ENCODE peak calls at places on chromosomes 6 and 20, in five cellular contexts. One of them, this sample, is unnamed.

GRCh38 chr6:159038914-159039884 is 5.6 kb downstream of the TAGAP start:
- DNase-seq in GM23248: peak
- DNase-seq in dorsolateral prefrontal cortex: no peak
- DNase-seq in epithelial cell of esophagus: peak
- DNase-seq in hepatocyte: peak
- DNase-seq in this sample: peak

GRCh38 chr20:34362502-34363061 is 491 bp upstream of the ITCH start:
- DNase-seq in dorsolateral prefrontal cortex: no peak
- DNase-seq in epithelial cell of esophagus: no peak
- DNase-seq in GM23248: no peak
- DNase-seq in hepatocyte: no peak
- DNase-seq in this sample: no peak

GRCh38 chr6:100203391-100203790 is 209.4 kb upstream of the MCHR2 start:
- DNase-seq in dorsolateral prefrontal cortex: no peak
- DNase-seq in GM23248: peak
- DNase-seq in hepatocyte: peak
- DNase-seq in epithelial cell of esophagus: peak
- DNase-seq in this sample: no peak

GRCh38 chr20:956330-956951 is 40.3 kb upstream of the ANGPT4 start:
- DNase-seq in GM23248: peak
- DNase-seq in epithelial cell of esophagus: peak
- DNase-seq in hepatocyte: peak
- DNase-seq in dorsolateral prefrontal cortex: peak
- DNase-seq in this sample: no peak

GRCh38 chr6:37550436-37550835 is 50.7 kb upstream of the CCDC167 start:
- DNase-seq in hepatocyte: no peak
- DNase-seq in GM23248: peak
- DNase-seq in dorsolateral prefrontal cortex: no peak
- DNase-seq in epithelial cell of esophagus: peak
- DNase-seq in this sample: no peak

GRCh38 chr6:146997062-146997461 is 207.2 kb upstream of the STXBP5 start:
- DNase-seq in GM23248: peak
- DNase-seq in dorsolateral prefrontal cortex: no peak
- DNase-seq in epithelial cell of esophagus: peak
- DNase-seq in hepatocyte: no peak
- DNase-seq in this sample: no peak

GRCh38 chr6:14324042-14324441 is 206.5 kb downstream of the CD83 start:
- DNase-seq in epithelial cell of esophagus: peak
- DNase-seq in dorsolateral prefrontal cortex: no peak
- DNase-seq in hepatocyte: no peak
- DNase-seq in GM23248: peak
- DNase-seq in this sample: no peak

GRCh38 chr6:31720196-31720770 is 1.3 kb downstream of the LY6G6C start:
- DNase-seq in epithelial cell of esophagus: peak
- DNase-seq in GM23248: no peak
- DNase-seq in hepatocyte: no peak
- DNase-seq in dorsolateral prefrontal cortex: no peak
- DNase-seq in this sample: no peak

GRCh38 chr6:35073211-35073610 is 67.9 kb downstream of the TCP11 start:
- DNase-seq in epithelial cell of esophagus: no peak
- DNase-seq in GM23248: no peak
- DNase-seq in hepatocyte: no peak
- DNase-seq in dorsolateral prefrontal cortex: no peak
- DNase-seq in this sample: no peak

GRCh38 chr20:18663932-18664331 is 76.1 kb downstream of the DTD1 start:
- DNase-seq in epithelial cell of esophagus: no peak
- DNase-seq in hepatocyte: no peak
- DNase-seq in GM23248: peak
- DNase-seq in dorsolateral prefrontal cortex: no peak
- DNase-seq in this sample: no peak

GRCh38 chr20:22729180-22729579 is 144.8 kb upstream of the FOXA2 start:
- DNase-seq in GM23248: no peak
- DNase-seq in dorsolateral prefrontal cortex: no peak
- DNase-seq in epithelial cell of esophagus: no peak
- DNase-seq in hepatocyte: no peak
- DNase-seq in this sample: no peak

GRCh38 chr20:34083137-34083536 is 28.9 kb downstream of the EIF2S2 start:
- DNase-seq in hepatocyte: peak
- DNase-seq in dorsolateral prefrontal cortex: peak
- DNase-seq in GM23248: peak
- DNase-seq in epithelial cell of esophagus: peak
- DNase-seq in this sample: peak

GRCh38 chr6:110285306-110286060 is 72.7 kb downstream of the METTL24 start:
- DNase-seq in hepatocyte: no peak
- DNase-seq in epithelial cell of esophagus: peak
- DNase-seq in dorsolateral prefrontal cortex: no peak
- DNase-seq in GM23248: peak
- DNase-seq in this sample: no peak

GRCh38 chr6:11043961-11044711 is at the start of gene ELOVL2:
- DNase-seq in GM23248: peak
- DNase-seq in dorsolateral prefrontal cortex: no peak
- DNase-seq in epithelial cell of esophagus: peak
- DNase-seq in hepatocyte: peak
- DNase-seq in this sample: no peak

GRCh38 chr6:28585335-28585734 is 59.7 kb downstream of the GPX5 start:
- DNase-seq in hepatocyte: peak
- DNase-seq in GM23248: peak
- DNase-seq in dorsolateral prefrontal cortex: no peak
- DNase-seq in epithelial cell of esophagus: peak
- DNase-seq in this sample: no peak
- H3K4me3 ChIP-seq in hepatocyte: no peak
- H3K4me3 ChIP-seq in GM23248: no peak
- H3K4me3 ChIP-seq in dorsolateral prefrontal cortex: no peak
- H3K4me3 ChIP-seq in epithelial cell of esophagus: no peak
- H3K4me3 ChIP-seq in this sample: no peak

GRCh38 chr6:28810655-28811053 is 113.1 kb downstream of the TRIM27 start:
- DNase-seq in hepatocyte: no peak
- DNase-seq in epithelial cell of esophagus: no peak
- DNase-seq in dorsolateral prefrontal cortex: no peak
- DNase-seq in GM23248: no peak
- DNase-seq in this sample: no peak

GRCh38 chr6:28809947-28810654 is 113.7 kb downstream of the TRIM27 start:
- DNase-seq in hepatocyte: no peak
- DNase-seq in GM23248: peak
- DNase-seq in epithelial cell of esophagus: no peak
- DNase-seq in dorsolateral prefrontal cortex: no peak
- DNase-seq in this sample: no peak

GRCh38 chr6:28814032-28814976 is 109.5 kb downstream of the TRIM27 start:
- DNase-seq in hepatocyte: no peak
- DNase-seq in epithelial cell of esophagus: no peak
- DNase-seq in dorsolateral prefrontal cortex: no peak
- DNase-seq in GM23248: no peak
- DNase-seq in this sample: no peak

GRCh38 chr6:28811873-28812272 is 111.9 kb downstream of the TRIM27 start:
- DNase-seq in hepatocyte: no peak
- DNase-seq in epithelial cell of esophagus: peak
- DNase-seq in GM23248: no peak
- DNase-seq in dorsolateral prefrontal cortex: no peak
- DNase-seq in this sample: no peak

GRCh38 chr6:28812778-28813569 is 110.8 kb downstream of the TRIM27 start:
- DNase-seq in GM23248: no peak
- DNase-seq in epithelial cell of esophagus: no peak
- DNase-seq in hepatocyte: no peak
- DNase-seq in dorsolateral prefrontal cortex: no peak
- DNase-seq in this sample: no peak
- H3K4me3 ChIP-seq in GM23248: no peak
- H3K4me3 ChIP-seq in epithelial cell of esophagus: no peak
- H3K4me3 ChIP-seq in hepatocyte: no peak
- H3K4me3 ChIP-seq in dorsolateral prefrontal cortex: no peak
- H3K4me3 ChIP-seq in this sample: no peak

GRCh38 chr20:24956001-24956761 is 7.1 kb downstream of the CST7 start:
- DNase-seq in hepatocyte: no peak
- DNase-seq in GM23248: no peak
- DNase-seq in dorsolateral prefrontal cortex: no peak
- DNase-seq in epithelial cell of esophagus: no peak
- DNase-seq in this sample: no peak

GRCh38 chr20:24953621-24954133 is 4.6 kb downstream of the CST7 start:
- DNase-seq in GM23248: no peak
- DNase-seq in dorsolateral prefrontal cortex: no peak
- DNase-seq in hepatocyte: no peak
- DNase-seq in epithelial cell of esophagus: no peak
- DNase-seq in this sample: no peak

GRCh38 chr20:24953204-24953565 is 4.1 kb downstream of the CST7 start:
- DNase-seq in epithelial cell of esophagus: no peak
- DNase-seq in dorsolateral prefrontal cortex: no peak
- DNase-seq in GM23248: no peak
- DNase-seq in hepatocyte: no peak
- DNase-seq in this sample: no peak

GRCh38 chr20:24954151-24954550 is 5.1 kb downstream of the CST7 start:
- DNase-seq in epithelial cell of esophagus: no peak
- DNase-seq in GM23248: no peak
- DNase-seq in dorsolateral prefrontal cortex: no peak
- DNase-seq in hepatocyte: no peak
- DNase-seq in this sample: no peak

GRCh38 chr20:24955045-24955444 is 6.0 kb downstream of the CST7 start:
- DNase-seq in dorsolateral prefrontal cortex: no peak
- DNase-seq in GM23248: no peak
- DNase-seq in epithelial cell of esophagus: no peak
- DNase-seq in hepatocyte: no peak
- DNase-seq in this sample: no peak
- H3K4me3 ChIP-seq in dorsolateral prefrontal cortex: no peak
- H3K4me3 ChIP-seq in GM23248: no peak
- H3K4me3 ChIP-seq in epithelial cell of esophagus: no peak
- H3K4me3 ChIP-seq in hepatocyte: no peak
- H3K4me3 ChIP-seq in this sample: no peak

GRCh38 chr6:66735106-66735890 is 1028.3 kb upstream of the EYS start:
- DNase-seq in epithelial cell of esophagus: no peak
- DNase-seq in dorsolateral prefrontal cortex: no peak
- DNase-seq in hepatocyte: no peak
- DNase-seq in GM23248: no peak
- DNase-seq in this sample: no peak
- H3K4me3 ChIP-seq in epithelial cell of esophagus: no peak
- H3K4me3 ChIP-seq in dorsolateral prefrontal cortex: no peak
- H3K4me3 ChIP-seq in hepatocyte: no peak
- H3K4me3 ChIP-seq in GM23248: no peak
- H3K4me3 ChIP-seq in this sample: no peak

GRCh38 chr6:107579413-107579812 is 89.5 kb downstream of the SOBP start:
- DNase-seq in epithelial cell of esophagus: no peak
- DNase-seq in dorsolateral prefrontal cortex: no peak
- DNase-seq in GM23248: no peak
- DNase-seq in hepatocyte: no peak
- DNase-seq in this sample: no peak

GRCh38 chr6:107574856-107575255 is 84.9 kb downstream of the SOBP start:
- DNase-seq in hepatocyte: no peak
- DNase-seq in dorsolateral prefrontal cortex: no peak
- DNase-seq in GM23248: no peak
- DNase-seq in epithelial cell of esophagus: no peak
- DNase-seq in this sample: no peak

GRCh38 chr6:107572886-107573285 is 83.0 kb downstream of the SOBP start:
- DNase-seq in dorsolateral prefrontal cortex: no peak
- DNase-seq in GM23248: no peak
- DNase-seq in epithelial cell of esophagus: no peak
- DNase-seq in hepatocyte: no peak
- DNase-seq in this sample: no peak

GRCh38 chr6:107576852-107577251 is 86.9 kb downstream of the SOBP start:
- DNase-seq in GM23248: peak
- DNase-seq in hepatocyte: no peak
- DNase-seq in epithelial cell of esophagus: peak
- DNase-seq in dorsolateral prefrontal cortex: no peak
- DNase-seq in this sample: no peak

GRCh38 chr6:107578642-107579332 is 88.9 kb downstream of the SOBP start:
- DNase-seq in dorsolateral prefrontal cortex: no peak
- DNase-seq in epithelial cell of esophagus: no peak
- DNase-seq in GM23248: no peak
- DNase-seq in hepatocyte: no peak
- DNase-seq in this sample: no peak
- H3K4me3 ChIP-seq in dorsolateral prefrontal cortex: no peak
- H3K4me3 ChIP-seq in epithelial cell of esophagus: no peak
- H3K4me3 ChIP-seq in GM23248: no peak
- H3K4me3 ChIP-seq in hepatocyte: no peak
- H3K4me3 ChIP-seq in this sample: no peak

DNA sequence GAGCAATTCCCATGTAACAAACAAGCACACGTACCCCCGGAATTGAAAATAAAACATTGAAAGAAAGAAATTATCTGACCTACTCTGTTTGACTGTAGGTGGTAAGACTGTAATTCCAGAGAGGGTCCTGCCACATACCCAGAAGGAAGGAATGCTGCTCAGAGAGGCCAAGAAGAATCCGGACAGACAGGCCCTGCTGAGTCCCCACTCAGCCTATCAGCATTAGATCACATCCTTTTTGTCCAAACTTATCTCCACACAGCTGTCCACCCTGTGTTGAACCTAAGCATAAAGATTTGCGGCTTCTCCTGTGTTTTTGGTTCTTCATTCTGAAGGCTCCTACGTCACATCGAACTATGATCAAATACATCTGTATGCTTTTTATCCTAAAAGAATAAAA is 591.9 kb downstream of the QKI start:
- DNase-seq in hepatocyte: no peak
- DNase-seq in dorsolateral prefrontal cortex: no peak
- DNase-seq in GM23248: no peak
- DNase-seq in epithelial cell of esophagus: no peak
- DNase-seq in this sample: no peak
- H3K4me3 ChIP-seq in hepatocyte: no peak
- H3K4me3 ChIP-seq in dorsolateral prefrontal cortex: no peak
- H3K4me3 ChIP-seq in GM23248: no peak
- H3K4me3 ChIP-seq in epithelial cell of esophagus: no peak
- H3K4me3 ChIP-seq in this sample: no peak

GRCh38 chr20:38161412-38161774 is 3.7 kb downstream of the TGM2 start:
- DNase-seq in hepatocyte: no peak
- DNase-seq in epithelial cell of esophagus: no peak
- DNase-seq in dorsolateral prefrontal cortex: no peak
- DNase-seq in GM23248: no peak
- DNase-seq in this sample: no peak

GRCh38 chr20:38159949-38160756 is 4.9 kb downstream of the TGM2 start:
- DNase-seq in epithelial cell of esophagus: no peak
- DNase-seq in GM23248: no peak
- DNase-seq in hepatocyte: no peak
- DNase-seq in dorsolateral prefrontal cortex: no peak
- DNase-seq in this sample: no peak

GRCh38 chr20:38158701-38159325 is 6.3 kb downstream of the TGM2 start:
- DNase-seq in hepatocyte: peak
- DNase-seq in dorsolateral prefrontal cortex: no peak
- DNase-seq in epithelial cell of esophagus: no peak
- DNase-seq in GM23248: no peak
- DNase-seq in this sample: no peak

GRCh38 chr20:38157635-38158495 is 7.2 kb downstream of the TGM2 start:
- DNase-seq in dorsolateral prefrontal cortex: no peak
- DNase-seq in hepatocyte: no peak
- DNase-seq in epithelial cell of esophagus: no peak
- DNase-seq in GM23248: no peak
- DNase-seq in this sample: no peak

DNA sequence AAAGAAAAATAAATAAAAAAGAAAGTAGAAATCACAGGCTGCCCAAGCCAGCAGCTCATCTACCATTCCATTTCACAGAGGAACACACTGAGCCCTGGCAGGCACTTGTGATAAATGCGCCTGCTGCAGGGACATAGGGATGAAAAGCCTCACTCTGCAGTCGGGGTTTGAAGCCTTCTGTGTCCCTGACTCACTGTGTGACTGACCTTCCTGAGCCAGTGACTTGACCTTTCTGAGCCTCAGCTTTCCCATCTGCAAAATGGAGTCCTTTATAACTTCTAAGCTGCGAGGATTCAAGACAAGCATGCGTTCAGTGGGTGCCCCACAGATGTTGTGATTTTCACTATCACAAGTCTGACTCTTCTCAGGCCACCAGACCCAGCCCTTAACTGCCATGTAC is 5.5 kb downstream of the TGM2 start:
- DNase-seq in hepatocyte: no peak
- DNase-seq in GM23248: no peak
- DNase-seq in dorsolateral prefrontal cortex: no peak
- DNase-seq in epithelial cell of esophagus: no peak
- DNase-seq in this sample: no peak
- H3K4me3 ChIP-seq in hepatocyte: no peak
- H3K4me3 ChIP-seq in GM23248: no peak
- H3K4me3 ChIP-seq in dorsolateral prefrontal cortex: no peak
- H3K4me3 ChIP-seq in epithelial cell of esophagus: no peak
- H3K4me3 ChIP-seq in this sample: no peak

This sample was measured in LNCaP clone FGC.